ENCODE peak calls at places on chromosomes 13 and 19, in seven cellular contexts. T is WERI-Rb-1, X is AG04449, V is mesothelial cell of epicardium, F is WTC11, R is kidney, Y is cardiac muscle cell. B is an unnamed sample.

GRCh38 chr13:32281083-32281482 is 34.1 kb downstream of the ZAR1L start:
- DNase-seq in V (no peak), F (no peak), T (no peak), Y (no peak), X (no peak), R (no peak), B (no peak)

GRCh38 chr19:37966211-37967072 is 59.4 kb downstream of the SIPA1L3 start:
- DNase-seq in V (no peak), F (no peak), Y (no peak), R (no peak), T (no peak), X (no peak), B (no peak)

GRCh38 chr19:19406878-19407639 is 1.6 kb downstream of the GATAD2A start:
- DNase-seq in F (no peak), T (peak), X (no peak), V (no peak), R (no peak), Y (peak), B (no peak)

GRCh38 chr19:31127132-31127967 is 221.9 kb downstream of the TSHZ3 start:
- DNase-seq in Y (peak), F (no peak), V (no peak), X (peak), T (no peak), R (no peak), B (no peak)

GRCh38 chr13:94674609-94675348 is 37.6 kb downstream of the SOX21 start:
- DNase-seq in T (peak), R (no peak), V (peak), F (peak), Y (peak), X (no peak), B (no peak)

GRCh38 chr13:24050796-24051715 is 109.5 kb upstream of the SPATA13 start:
- DNase-seq in V (no peak), X (no peak), R (no peak), T (no peak), F (no peak), Y (no peak), B (no peak)

GRCh38 chr13:40993987-40994386 is 25.1 kb downstream of the ELF1 start:
- DNase-seq in R (no peak), F (no peak), T (no peak), V (no peak), X (no peak), Y (no peak), B (no peak)

GRCh38 chr19:18508585-18508984 is 13.3 kb downstream of the ELL start:
- DNase-seq in F (no peak), X (no peak), V (no peak), R (no peak), T (no peak), Y (no peak), B (no peak)

GRCh38 chr13:35470671-35471465 is 5.6 kb downstream of the MAB21L1 start:
- DNase-seq in X (no peak), F (peak), Y (peak), R (peak), T (peak), V (peak), B (no peak)

GRCh38 chr13:68927387-68928026 is 1180.1 kb upstream of the ATXN8OS start:
- DNase-seq in Y (no peak), X (no peak), T (peak), V (no peak), F (peak), R (no peak), B (no peak)

GRCh38 chr19:11423804-11424318 is 4.7 kb upstream of the RGL3 start:
- DNase-seq in Y (no peak), T (no peak), R (no peak), F (no peak), X (no peak), V (no peak), B (no peak)

GRCh38 chr13:73591861-73592260 is 533.1 kb downstream of the KLF5 start:
- DNase-seq in Y (no peak), X (no peak), F (no peak), V (no peak), R (no peak), T (no peak), B (no peak)

GRCh38 chr13:98761126-98761978 is 8.9 kb upstream of the SLC15A1 start:
- DNase-seq in F (no peak), V (no peak), X (no peak), T (no peak), Y (peak), R (no peak), B (no peak)

GRCh38 chr13:39840201-39840600 is 184.7 kb downstream of the COG6 start:
- DNase-seq in T (no peak), F (no peak), V (no peak), Y (no peak), X (no peak), R (no peak), B (no peak)

GRCh38 chr19:58538257-58539168 is 5.4 kb upstream of the TRIM28 start:
- DNase-seq in F (peak), V (peak), X (no peak), Y (peak), T (no peak), R (peak), B (no peak)

GRCh38 chr13:110957181-110957884 is 42.5 kb upstream of the ANKRD10 start:
- DNase-seq in Y (no peak), X (no peak), R (no peak), F (peak), V (no peak), T (no peak), B (no peak)

GRCh38 chr13:54750521-54750920 is 1721.9 kb downstream of the OLFM4 start:
- DNase-seq in T (no peak), F (no peak), X (no peak), Y (no peak), V (no peak), R (no peak), B (no peak)

GRCh38 chr19:58361900-58362271 is 665 bp downstream of the ZNF497 start:
- DNase-seq in T (peak), V (no peak), F (no peak), Y (peak), X (no peak), R (peak), B (no peak)

GRCh38 chr13:36345438-36346221 is 564 bp downstream of the SPART start:
- DNase-seq in X (no peak), R (peak), F (peak), V (peak), T (no peak), Y (peak), B (peak)

GRCh38 chr19:15379996-15380647 is 535 bp upstream of the AKAP8 start:
- DNase-seq in F (peak), T (peak), Y (peak), X (no peak), V (no peak), R (peak), B (no peak)

GRCh38 chr13:106919638-106920037 is 351.7 kb upstream of the ARGLU1 start:
- DNase-seq in Y (peak), V (no peak), R (peak), T (no peak), F (peak), X (no peak), B (no peak)

GRCh38 chr13:18962168-18962734 is 219.4 kb downstream of the TUBA3C start:
- DNase-seq in X (no peak), F (no peak), V (no peak), T (no peak), R (peak), Y (no peak), B (no peak)

GRCh38 chr13:65562305-65562704 is 1667.8 kb downstream of the PCDH9 start:
- DNase-seq in Y (no peak), V (no peak), T (no peak), R (no peak), F (no peak), X (no peak), B (no peak)

GRCh38 chr13:28423010-28423409 is 71.9 kb downstream of the FLT1 start:
- DNase-seq in F (no peak), T (no peak), V (no peak), R (no peak), X (no peak), Y (no peak), B (peak)

GRCh38 chr19:37565370-37565669 is 29.3 kb downstream of the ZNF571 start:
- DNase-seq in Y (no peak), R (no peak), X (no peak), V (no peak), F (no peak), T (no peak), B (no peak)

GRCh38 chr13:113658836-113659235 is 838 bp upstream of the ATP4B start:
- DNase-seq in V (peak), F (no peak), X (no peak), R (peak), Y (no peak), T (peak), B (peak)

GRCh38 chr13:24033527-24034302 is 126.8 kb upstream of the SPATA13 start:
- DNase-seq in X (peak), T (no peak), V (no peak), F (no peak), Y (peak), R (no peak), B (no peak)

GRCh38 chr13:85236431-85236830 is 562.8 kb downstream of the SLITRK6 start:
- DNase-seq in R (no peak), T (no peak), Y (peak), V (no peak), F (no peak), X (no peak), B (no peak)

GRCh38 chr13:40132249-40132648 is 476.8 kb downstream of the COG6 start:
- DNase-seq in R (no peak), Y (no peak), F (no peak), V (no peak), T (no peak), X (no peak), B (no peak)

GRCh38 chr19:31280266-31281006 is 68.8 kb downstream of the TSHZ3 start:
- DNase-seq in R (no peak), F (no peak), Y (no peak), X (no peak), V (no peak), T (no peak), B (no peak)

GRCh38 chr19:2456301-2456570 is 523 bp downstream of the LMNB2 start:
- DNase-seq in Y (no peak), V (no peak), X (no peak), F (no peak), R (no peak), T (no peak), B (peak)

GRCh38 chr19:703651-704446 is 4.9 kb upstream of the PALM start:
- DNase-seq in Y (peak), R (peak), V (no peak), X (no peak), F (peak), T (peak), B (no peak)

GRCh38 chr13:73162912-73163911 is 104.4 kb downstream of the KLF5 start:
- DNase-seq in T (no peak), V (no peak), X (no peak), Y (no peak), R (no peak), F (no peak), B (no peak)

GRCh38 chr19:50492303-50493052 is 15.8 kb upstream of the GARIN5A start:
- DNase-seq in X (no peak), R (peak), V (no peak), Y (no peak), F (no peak), T (no peak), B (no peak)

DNA sequence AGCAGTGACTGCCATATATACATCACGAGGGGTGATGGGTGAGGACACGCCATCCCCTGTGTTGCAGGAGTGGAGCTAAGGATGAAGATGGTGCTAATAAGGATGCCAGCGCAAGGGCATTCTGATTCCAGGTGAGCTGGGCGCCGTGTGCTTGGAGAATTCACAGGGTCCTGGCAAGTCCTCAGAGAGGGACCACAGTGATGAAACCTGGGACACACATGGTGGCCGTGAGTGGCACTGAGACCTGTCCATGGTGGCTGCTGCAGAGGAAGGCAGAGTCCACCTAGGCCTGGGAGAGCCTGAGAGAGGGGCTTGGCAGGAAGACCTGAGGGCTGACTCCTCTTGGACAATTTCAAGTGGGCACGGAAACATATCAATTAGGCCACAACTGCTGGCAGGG is 65.2 kb downstream of the RFX2 start:
- DNase-seq in Y (no peak), R (no peak), X (no peak), V (no peak), F (no peak), T (no peak), B (no peak)
- TF ChIP-seq CTCF in Y (no peak), R (no peak), X (no peak), V (no peak), F (no peak), T (no peak), B (no peak)

GRCh38 chr13:97026759-97027555 is 32.7 kb upstream of the OXGR1 start:
- DNase-seq in Y (peak), X (no peak), V (no peak), R (no peak), T (no peak), F (no peak), B (no peak)

GRCh38 chr13:97028441-97029299 is 34.4 kb upstream of the OXGR1 start:
- DNase-seq in V (peak), R (no peak), F (peak), T (peak), X (no peak), Y (peak), B (no peak)

DNA sequence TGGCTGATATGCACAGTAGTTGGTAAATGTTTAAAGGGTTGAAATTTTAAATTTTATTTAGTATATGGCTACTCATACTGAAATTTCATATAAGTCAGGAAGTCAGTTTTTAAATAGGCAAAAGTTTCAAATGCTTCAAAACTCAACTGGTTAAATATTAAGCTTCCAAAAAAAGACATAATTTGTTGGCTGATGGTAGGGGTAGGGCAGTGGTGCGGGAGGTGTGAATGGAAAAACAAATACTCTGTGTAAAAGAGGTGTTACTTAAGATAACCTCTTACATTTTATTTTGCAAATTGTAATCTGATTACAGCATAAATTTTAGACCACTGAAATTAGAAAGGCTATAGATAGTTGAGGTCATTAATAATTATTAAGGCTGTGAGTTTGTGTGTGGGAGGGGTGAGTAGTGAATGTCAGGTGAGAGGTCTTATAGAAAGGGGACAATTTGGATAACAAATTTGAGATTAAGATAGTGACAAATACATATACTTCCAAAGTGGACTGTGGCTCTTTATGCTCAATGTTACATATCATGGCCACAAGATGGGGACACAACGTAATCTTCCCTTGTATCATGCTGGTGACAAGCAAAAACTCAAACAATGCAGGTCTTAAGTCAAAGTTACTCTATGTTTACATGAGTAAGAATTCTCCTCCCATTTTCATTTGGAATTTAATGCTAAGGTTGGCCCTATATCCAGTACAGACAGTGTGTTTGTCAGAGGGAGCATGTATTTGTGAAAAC is 36.6 kb upstream of the OXGR1 start:
- DNase-seq in F (no peak), Y (peak), T (peak), V (no peak), R (no peak), X (no peak), B (no peak)
- TF ChIP-seq CTCF in F (no peak), Y (peak), T (peak), V (no peak), R (no peak), X (no peak), B (no peak)

GRCh38 chr13:44969858-44970484 is 19.3 kb downstream of the NUFIP1 start:
- DNase-seq in R (no peak), V (no peak), T (no peak), Y (peak), X (no peak), F (no peak), B (no peak)

GRCh38 chr13:44971656-44972595 is 17.3 kb downstream of the NUFIP1 start:
- DNase-seq in R (no peak), F (no peak), X (no peak), T (no peak), Y (no peak), V (no peak), B (no peak)

GRCh38 chr13:44961997-44962396 is 27.3 kb downstream of the NUFIP1 start:
- DNase-seq in F (no peak), V (no peak), X (no peak), R (no peak), Y (no peak), T (no peak), B (no peak)

GRCh38 chr13:44972956-44973581 is 16.2 kb downstream of the NUFIP1 start:
- DNase-seq in R (no peak), F (no peak), Y (peak), V (no peak), X (no peak), T (no peak), B (no peak)

DNA sequence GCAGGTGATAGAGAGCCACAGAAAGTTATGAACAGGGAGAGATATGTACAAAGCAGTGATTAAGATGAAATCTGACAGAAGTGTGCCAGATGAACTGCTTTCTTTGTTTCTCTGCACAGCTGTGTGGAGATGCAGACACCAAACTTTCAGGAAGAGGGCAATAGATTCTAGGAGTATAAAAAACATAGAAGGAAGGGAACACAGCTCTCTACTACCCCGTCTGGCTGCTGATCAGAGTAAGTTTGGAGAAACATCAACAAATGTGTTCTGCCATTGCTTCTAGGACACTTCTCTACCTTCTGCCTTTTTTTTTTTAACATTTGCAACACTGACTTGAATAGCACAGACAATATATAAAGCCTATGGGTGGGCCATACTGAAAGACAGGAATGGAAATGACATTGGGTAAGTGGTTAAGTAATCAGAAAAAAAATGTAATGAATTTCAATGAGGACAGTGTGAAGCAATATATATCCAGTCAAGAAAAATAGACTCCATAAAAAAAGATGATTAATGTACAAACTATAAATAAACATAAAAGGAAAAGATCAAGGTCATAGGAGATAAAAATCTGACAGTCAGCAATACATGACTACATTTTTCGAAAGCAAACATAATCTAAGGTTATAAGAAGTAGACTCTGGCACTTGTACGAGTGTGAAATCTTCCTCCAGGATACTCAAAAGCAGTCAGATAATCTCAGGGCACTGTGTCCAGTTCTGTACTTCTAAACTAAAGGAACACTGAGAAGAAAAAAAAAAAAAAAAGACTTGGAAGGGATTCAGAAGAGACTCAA is 21.4 kb downstream of the NUFIP1 start:
- DNase-seq in X (no peak), F (no peak), T (no peak), Y (peak), R (no peak), V (no peak), B (no peak)
- TF ChIP-seq CTCF in X (peak), F (no peak), T (no peak), Y (peak), R (no peak), V (no peak), B (no peak)

GRCh38 chr19:57314146-57314545 is 6.1 kb upstream of the ZNF543 start:
- DNase-seq in X (no peak), T (no peak), R (no peak), V (no peak), Y (no peak), F (no peak), B (no peak)
- TF ChIP-seq CTCF in X (no peak), T (no peak), R (no peak), V (no peak), Y (no peak), F (no peak), B (no peak)

GRCh38 chr13:83882626-83882959 is 319 bp upstream of the SLITRK1 start:
- DNase-seq in F (no peak), Y (no peak), R (no peak), X (no peak), V (no peak), T (no peak), B (no peak)
- TF ChIP-seq CTCF in F (no peak), Y (no peak), R (no peak), X (no peak), V (no peak), T (no peak), B (no peak)

DNA sequence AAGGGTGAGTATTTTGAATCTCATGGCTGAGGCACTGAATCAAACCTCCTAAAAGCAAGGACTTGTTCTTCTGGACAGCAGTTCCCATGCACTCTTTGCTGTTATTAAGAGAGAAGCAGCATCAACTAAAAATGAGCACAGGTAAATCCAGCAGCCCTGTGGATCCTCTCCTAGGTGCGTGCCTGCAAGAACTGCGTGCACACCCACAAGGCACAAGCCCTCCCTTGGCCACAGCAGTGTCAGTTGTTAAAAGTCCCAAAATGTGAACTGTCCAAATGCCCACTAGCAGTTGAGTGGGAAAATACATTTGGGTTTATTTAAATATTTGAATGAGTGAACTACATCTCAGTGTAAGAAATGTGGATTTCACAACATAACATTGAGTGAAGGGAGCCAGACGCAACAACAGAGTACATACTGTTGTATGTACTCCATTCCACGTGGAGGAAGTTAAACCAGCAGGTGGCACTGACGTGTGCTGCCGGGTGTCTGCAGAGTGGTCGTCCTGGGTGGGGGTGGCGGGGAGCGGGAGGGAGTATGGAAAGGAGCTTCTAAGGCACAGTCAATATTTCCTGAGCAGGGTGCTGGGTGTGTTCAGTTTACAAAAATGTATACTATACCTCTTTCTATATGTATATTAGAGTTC is 266.4 kb downstream of the NALCN start:
- DNase-seq in V (no peak), X (no peak), R (no peak), Y (peak), F (peak), T (peak), B (no peak)
- TF ChIP-seq CTCF in V (no peak), X (peak), R (no peak), Y (peak), F (no peak), T (peak), B (no peak)